ENCODE peak calls at places on chromosomes 16 and 17, in four cellular contexts. One of them, this sample, is unnamed.

GRCh38 chr17:47315451-47316266 is 8.1 kb upstream of the EFCAB13 start:
- DNase-seq in fibroblast of lung: peak; percentile 86
- DNase-seq in MM.1S: peak; percentile 65
- DNase-seq in PC-3: peak; percentile 97
- DNase-seq in this sample: peak; percentile 11

GRCh38 chr16:83354015-83354414 is 453.8 kb upstream of the HSBP1 start:
- DNase-seq in fibroblast of lung: no peak
- DNase-seq in MM.1S: no peak
- DNase-seq in PC-3: no peak
- DNase-seq in this sample: no peak

GRCh38 chr17:17675925-17676534 is 5.2 kb upstream of the RAI1 start:
- DNase-seq in fibroblast of lung: peak; percentile 44
- DNase-seq in MM.1S: peak; percentile 83
- DNase-seq in PC-3: peak; percentile 46
- DNase-seq in this sample: peak; percentile 83

GRCh38 chr16:80433617-80434016 is 107.2 kb upstream of the DYNLRB2 start:
- DNase-seq in fibroblast of lung: peak; percentile 3
- DNase-seq in MM.1S: no peak
- DNase-seq in PC-3: peak; percentile 31
- DNase-seq in this sample: peak; percentile 33

GRCh38 chr16:55655709-55656694 is at the start of gene SLC6A2:
- DNase-seq in fibroblast of lung: no peak
- DNase-seq in MM.1S: no peak
- DNase-seq in PC-3: no peak
- DNase-seq in this sample: no peak

GRCh38 chr16:72876221-72876620 is 171.7 kb downstream of the ZFHX3 start:
- DNase-seq in fibroblast of lung: peak; percentile 96
- DNase-seq in MM.1S: no peak
- DNase-seq in PC-3: no peak
- DNase-seq in this sample: no peak

GRCh38 chr17:42530952-42531454 is 5.0 kb upstream of the NAGLU start:
- DNase-seq in fibroblast of lung: no peak
- DNase-seq in MM.1S: no peak
- DNase-seq in PC-3: no peak
- DNase-seq in this sample: no peak

GRCh38 chr16:67963325-67964321 is 4.8 kb downstream of the SLC12A4 start:
- DNase-seq in fibroblast of lung: no peak
- DNase-seq in MM.1S: no peak
- DNase-seq in PC-3: no peak
- DNase-seq in this sample: no peak

GRCh38 chr16:58862334-58863024 is 128.4 kb upstream of the GOT2 start:
- DNase-seq in fibroblast of lung: no peak
- DNase-seq in MM.1S: no peak
- DNase-seq in PC-3: no peak
- DNase-seq in this sample: no peak

GRCh38 chr16:57500578-57501111 is 14.4 kb upstream of the DOK4 start:
- DNase-seq in fibroblast of lung: no peak
- DNase-seq in MM.1S: no peak
- DNase-seq in PC-3: no peak
- DNase-seq in this sample: no peak

GRCh38 chr17:58756246-58757161 is 850 bp downstream of the PPM1E start:
- DNase-seq in fibroblast of lung: peak; percentile 8
- DNase-seq in MM.1S: peak; percentile 12
- DNase-seq in PC-3: no peak
- DNase-seq in this sample: no peak

GRCh38 chr17:75524971-75525805 is at the start of gene LLGL2:
- DNase-seq in fibroblast of lung: peak; percentile 42
- DNase-seq in MM.1S: peak; percentile 93
- DNase-seq in PC-3: peak; percentile 98
- DNase-seq in this sample: no peak

GRCh38 chr16:57619606-57620315 is 8.7 kb upstream of the ADGRG1 start:
- DNase-seq in fibroblast of lung: no peak
- DNase-seq in MM.1S: peak; percentile 64
- DNase-seq in PC-3: peak; percentile 61
- DNase-seq in this sample: peak; percentile 81

GRCh38 chr16:84832488-84833141 is 12.8 kb downstream of the CRISPLD2 start:
- DNase-seq in fibroblast of lung: peak; percentile 94
- DNase-seq in MM.1S: no peak
- DNase-seq in PC-3: no peak
- DNase-seq in this sample: no peak

GRCh38 chr17:19000531-19001011 is 4.0 kb downstream of the FAM83G start:
- DNase-seq in fibroblast of lung: peak; percentile 76
- DNase-seq in MM.1S: no peak
- DNase-seq in PC-3: peak; percentile 34
- DNase-seq in this sample: peak; percentile 79

GRCh38 chr17:57755479-57756070 is 10.5 kb upstream of the CCDC182 start:
- DNase-seq in fibroblast of lung: no peak
- DNase-seq in MM.1S: no peak
- DNase-seq in PC-3: no peak
- DNase-seq in this sample: no peak

GRCh38 chr17:16025202-16025601 is 25.6 kb downstream of the TTC19 start:
- DNase-seq in fibroblast of lung: no peak
- DNase-seq in MM.1S: no peak
- DNase-seq in PC-3: no peak
- DNase-seq in this sample: no peak

GRCh38 chr16:54397190-54397835 is 110.7 kb upstream of the IRX3 start:
- DNase-seq in fibroblast of lung: peak; percentile 47
- DNase-seq in MM.1S: no peak
- DNase-seq in PC-3: no peak
- DNase-seq in this sample: no peak
- H2AFZ ChIP-seq in fibroblast of lung: no peak overlapping the region
- H2AFZ ChIP-seq in MM.1S: no peak overlapping the region
- H2AFZ ChIP-seq in PC-3: no peak overlapping the region
- H2AFZ ChIP-seq in this sample: no peak overlapping the region

GRCh38 chr17:7912927-7913524 is 3.1 kb downstream of the RNF227 start:
- DNase-seq in fibroblast of lung: peak; percentile 66
- DNase-seq in MM.1S: peak; percentile 83
- DNase-seq in PC-3: peak; percentile 73
- DNase-seq in this sample: no peak

GRCh38 chr17:7914771-7915610 is 1.1 kb downstream of the RNF227 start:
- DNase-seq in fibroblast of lung: peak; percentile 48
- DNase-seq in MM.1S: no peak
- DNase-seq in PC-3: peak; percentile 3
- DNase-seq in this sample: no peak

GRCh38 chr17:7916383-7916677 is 241 bp upstream of the RNF227 start:
- DNase-seq in fibroblast of lung: no peak
- DNase-seq in MM.1S: no peak
- DNase-seq in PC-3: no peak
- DNase-seq in this sample: no peak

GRCh38 chr17:7915611-7916382 is at the start of gene RNF227:
- DNase-seq in fibroblast of lung: peak; percentile 95
- DNase-seq in MM.1S: peak; percentile 56
- DNase-seq in PC-3: peak; percentile 83
- DNase-seq in this sample: no peak

GRCh38 chr17:7916799-7917198 is 710 bp upstream of the RNF227 start:
- DNase-seq in fibroblast of lung: peak; percentile 84
- DNase-seq in MM.1S: no peak
- DNase-seq in PC-3: no peak
- DNase-seq in this sample: no peak
- H3K4me3 ChIP-seq in fibroblast of lung: no peak overlapping the region
- H3K4me3 ChIP-seq in MM.1S: no peak overlapping the region
- H3K4me3 ChIP-seq in PC-3: no peak overlapping the region
- H3K4me3 ChIP-seq in this sample: no peak overlapping the region

GRCh38 chr16:31143036-31143888 is 6.6 kb downstream of the PRSS36 start:
- DNase-seq in fibroblast of lung: no peak
- DNase-seq in MM.1S: no peak
- DNase-seq in PC-3: no peak
- DNase-seq in this sample: no peak

GRCh38 chr16:31145398-31145990 is 4.4 kb downstream of the PRSS36 start:
- DNase-seq in fibroblast of lung: no peak
- DNase-seq in MM.1S: no peak
- DNase-seq in PC-3: no peak
- DNase-seq in this sample: no peak

GRCh38 chr16:31143889-31144148 is 6.0 kb downstream of the PRSS36 start:
- DNase-seq in fibroblast of lung: no peak
- DNase-seq in MM.1S: no peak
- DNase-seq in PC-3: no peak
- DNase-seq in this sample: no peak

GRCh38 chr16:31141489-31142108 is 6.1 kb upstream of the PRSS8 start:
- DNase-seq in fibroblast of lung: peak; percentile 69
- DNase-seq in MM.1S: no peak
- DNase-seq in PC-3: no peak
- DNase-seq in this sample: no peak

GRCh38 chr16:31142109-31143035 is 6.8 kb upstream of the PRSS8 start:
- DNase-seq in fibroblast of lung: peak; percentile 96
- DNase-seq in MM.1S: peak; percentile 98
- DNase-seq in PC-3: peak; percentile 96
- DNase-seq in this sample: peak; percentile 93
- H2AFZ ChIP-seq in fibroblast of lung: peak overlapping the region; percentile 87
- H2AFZ ChIP-seq in MM.1S: peak overlapping the region; percentile 80
- H2AFZ ChIP-seq in PC-3: peak overlapping the region; percentile 78
- H2AFZ ChIP-seq in this sample: peak overlapping the region; percentile 93

DNA sequence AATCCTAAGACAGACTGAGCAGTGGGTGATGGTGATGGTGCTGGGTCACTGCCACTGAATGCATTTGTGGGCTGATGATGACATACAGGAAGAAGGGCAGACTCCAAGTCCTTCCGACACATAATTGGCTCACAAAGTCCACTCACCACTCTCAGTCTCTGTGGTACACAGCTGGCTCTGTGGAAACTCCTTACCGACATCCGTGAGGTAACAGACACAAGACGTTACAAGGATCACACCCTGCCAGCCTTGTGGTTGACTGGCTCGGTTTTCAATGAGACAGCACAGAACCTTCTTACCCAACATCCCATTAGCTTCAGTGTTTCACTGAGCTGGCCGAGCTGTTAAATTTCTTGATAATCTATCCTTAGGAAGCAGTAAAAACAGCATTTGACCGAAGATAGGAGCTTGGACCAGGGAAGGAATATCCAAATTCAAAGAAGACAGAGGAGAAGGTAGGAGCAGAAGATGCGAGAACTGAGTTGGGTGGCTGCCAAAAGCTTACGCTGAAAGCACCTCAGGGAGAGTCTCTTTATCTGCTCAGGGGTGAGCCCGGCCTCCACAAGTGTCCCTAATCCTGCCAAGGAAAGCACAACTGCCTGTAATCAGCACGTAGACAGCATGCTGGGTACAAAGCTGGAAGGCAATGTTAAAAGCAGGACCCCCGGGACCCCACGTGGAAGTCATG is 5.5 kb upstream of the MXRA7 start:
- DNase-seq in fibroblast of lung: peak; percentile 100
- DNase-seq in MM.1S: no peak
- DNase-seq in PC-3: no peak
- DNase-seq in this sample: no peak
- H3K4me3 ChIP-seq in fibroblast of lung: no peak overlapping the region
- H3K4me3 ChIP-seq in MM.1S: no peak overlapping the region
- H3K4me3 ChIP-seq in PC-3: no peak overlapping the region
- H3K4me3 ChIP-seq in this sample: no peak overlapping the region

GRCh38 chr17:78529251-78529650 is 47.9 kb downstream of the DNAH17 start:
- DNase-seq in fibroblast of lung: no peak
- DNase-seq in MM.1S: no peak
- DNase-seq in PC-3: no peak
- DNase-seq in this sample: no peak

GRCh38 chr17:78526231-78527025 is 50.8 kb downstream of the DNAH17 start:
- DNase-seq in fibroblast of lung: no peak
- DNase-seq in MM.1S: no peak
- DNase-seq in PC-3: peak; percentile 22
- DNase-seq in this sample: no peak

GRCh38 chr17:78528541-78528940 is 48.7 kb downstream of the DNAH17 start:
- DNase-seq in fibroblast of lung: no peak
- DNase-seq in MM.1S: no peak
- DNase-seq in PC-3: no peak
- DNase-seq in this sample: no peak

GRCh38 chr17:78525511-78526160 is 51.6 kb downstream of the DNAH17 start:
- DNase-seq in fibroblast of lung: no peak
- DNase-seq in MM.1S: no peak
- DNase-seq in PC-3: no peak
- DNase-seq in this sample: no peak

GRCh38 chr17:78527345-78527744 is 49.9 kb downstream of the DNAH17 start:
- DNase-seq in fibroblast of lung: no peak
- DNase-seq in MM.1S: no peak
- DNase-seq in PC-3: no peak
- DNase-seq in this sample: no peak
- H2AFZ ChIP-seq in fibroblast of lung: no peak overlapping the region
- H2AFZ ChIP-seq in MM.1S: no peak overlapping the region
- H2AFZ ChIP-seq in PC-3: no peak overlapping the region
- H2AFZ ChIP-seq in this sample: no peak overlapping the region

GRCh38 chr17:38587193-38587592 is 18.6 kb downstream of the SRCIN1 start:
- DNase-seq in fibroblast of lung: no peak
- DNase-seq in MM.1S: no peak
- DNase-seq in PC-3: no peak
- DNase-seq in this sample: no peak
- H3K4me3 ChIP-seq in fibroblast of lung: no peak overlapping the region
- H3K4me3 ChIP-seq in MM.1S: no peak overlapping the region
- H3K4me3 ChIP-seq in PC-3: no peak overlapping the region
- H3K4me3 ChIP-seq in this sample: no peak overlapping the region

DNA sequence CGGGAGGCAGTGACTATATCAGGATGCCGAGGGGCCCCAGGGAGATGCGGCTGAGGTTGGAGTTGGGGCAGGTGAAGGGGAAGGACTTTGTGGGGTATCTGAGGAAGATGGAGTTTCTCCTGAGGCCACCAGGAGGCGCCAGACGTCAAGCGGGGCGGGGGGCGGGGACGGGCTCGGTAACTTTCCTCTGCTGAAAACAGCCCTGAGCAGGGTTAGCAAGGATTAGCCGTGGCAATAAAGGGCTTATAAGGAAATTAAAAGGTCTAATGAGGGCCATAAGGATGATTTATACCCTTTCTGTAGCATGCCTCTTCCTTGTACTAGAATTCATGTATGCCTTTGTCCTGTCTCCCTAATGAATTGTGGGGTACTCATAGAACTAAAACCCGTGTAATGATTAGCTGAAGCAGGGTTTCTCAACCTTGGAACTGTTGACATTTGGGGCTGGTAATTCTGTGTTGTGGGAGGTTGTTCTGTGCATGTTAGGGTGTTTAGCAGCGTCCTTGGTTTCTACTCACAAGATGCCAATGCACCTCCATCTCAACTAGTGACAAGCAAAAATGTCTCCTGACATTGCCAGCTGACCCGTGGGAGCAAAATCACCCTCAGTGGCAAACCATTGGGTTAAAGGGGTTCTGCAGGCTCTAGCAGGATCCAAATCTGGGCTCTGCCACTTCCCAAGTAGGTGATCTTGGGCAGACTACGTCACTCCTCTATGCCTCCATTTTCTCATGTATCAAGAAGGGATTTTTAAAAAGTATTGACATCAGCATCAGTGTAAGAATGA is 74.8 kb upstream of the GRIN2A start:
- DNase-seq in fibroblast of lung: peak; percentile 5
- DNase-seq in MM.1S: peak; percentile 38
- DNase-seq in PC-3: peak; percentile 8
- DNase-seq in this sample: no peak
- H2AFZ ChIP-seq in fibroblast of lung: no peak overlapping the region
- H2AFZ ChIP-seq in MM.1S: peak overlapping the region; percentile 87
- H2AFZ ChIP-seq in PC-3: peak overlapping the region; percentile 71
- H2AFZ ChIP-seq in this sample: peak overlapping the region; percentile 4

This sample was measured in keratinocyte.